ENCODE peak calls at places on chromosomes 2 and 18, in ten cellular contexts. A is tibial nerve, F is breast epithelium, Y is body of pancreas, S is stomach, H is ovary, C is HCT116, B is thyroid gland, O is uterus, N is A549. M is an unnamed sample.

GRCh38 chr2:117745537-117745936 is 69.0 kb upstream of the DDX18 start:
- DNase-seq in N (no peak), F (no peak), S (no peak), H (no peak), B (no peak), Y (no peak), O (no peak), A (no peak), C (no peak), M (no peak)

GRCh38 chr2:183359867-183360266 is 235.6 kb downstream of the NUP35 start:
- DNase-seq in A (no peak), O (no peak), H (no peak), S (no peak), C (peak; percentile 8), Y (no peak), F (no peak), B (no peak), N (no peak), M (no peak)

GRCh38 chr2:54666131-54666637 is 57.3 kb upstream of the EML6 start:
- DNase-seq in O (peak; percentile 69), F (peak; percentile 73), Y (no peak), B (peak; percentile 75), S (peak; percentile 48), A (peak; percentile 52), C (no peak), N (peak; percentile 30), H (peak; percentile 46), M (no peak)

GRCh38 chr2:238860966-238861730 is 13.3 kb downstream of the TWIST2 start:
- DNase-seq in C (no peak), O (peak; percentile 50), B (no peak), Y (no peak), F (no peak), A (no peak), H (no peak), N (no peak), S (no peak), M (no peak)

GRCh38 chr2:17136231-17136630 is 382.0 kb downstream of the RAD51AP2 start:
- DNase-seq in Y (no peak), C (no peak), H (no peak), B (no peak), O (no peak), F (no peak), N (no peak), A (no peak), S (no peak), M (no peak)

GRCh38 chr18:13548106-13548819 is 178.1 kb downstream of the FAM210A start:
- DNase-seq in S (no peak), Y (no peak), H (no peak), A (no peak), B (no peak), F (no peak), N (no peak), C (no peak), O (no peak), M (no peak)

GRCh38 chr2:53475766-53476165 is 291.8 kb upstream of the CHAC2 start:
- DNase-seq in Y (no peak), N (no peak), C (no peak), H (no peak), O (no peak), A (no peak), B (no peak), S (no peak), F (no peak), M (no peak)

GRCh38 chr2:218881744-218882462 is 1.3 kb downstream of the WNT10A start:
- DNase-seq in H (no peak), C (no peak), A (no peak), O (no peak), B (no peak), N (no peak), S (no peak), F (no peak), Y (no peak), M (no peak)

GRCh38 chr2:15846626-15847025 is 93.7 kb upstream of the MYCN start:
- DNase-seq in N (no peak), O (no peak), B (no peak), A (no peak), C (no peak), S (no peak), F (no peak), H (no peak), Y (no peak), M (no peak)

GRCh38 chr18:26656944-26657536 is 108.7 kb upstream of the KCTD1 start:
- DNase-seq in B (peak; percentile 79), C (no peak), N (peak; percentile 48), A (peak; percentile 28), Y (peak; percentile 82), F (peak; percentile 66), S (peak; percentile 85), H (peak; percentile 83), O (peak; percentile 78), M (peak; percentile 66)

GRCh38 chr2:237434916-237435315 is 21.0 kb upstream of the COL6A3 start:
- DNase-seq in B (no peak), S (no peak), H (no peak), N (no peak), F (no peak), O (peak; percentile 68), C (no peak), Y (no peak), A (no peak), M (no peak)

GRCh38 chr2:107320881-107321280 is 434.9 kb upstream of the ST6GAL2 start:
- DNase-seq in F (no peak), A (no peak), S (no peak), Y (no peak), C (no peak), H (no peak), B (no peak), O (no peak), N (no peak), M (no peak)

GRCh38 chr2:207779523-207779922 is 9.8 kb upstream of the FZD5 start:
- DNase-seq in Y (no peak), B (no peak), H (no peak), F (no peak), A (no peak), O (no peak), S (no peak), N (peak; percentile 51), C (no peak), M (no peak)
- H3K27ac ChIP-seq in Y (no peak overlapping the region), B (no peak overlapping the region), H (no peak overlapping the region), F (no peak overlapping the region), A (no peak overlapping the region), O (no peak overlapping the region), S (no peak overlapping the region), N (peak overlapping the region; percentile 40), C (no peak overlapping the region), M (no peak overlapping the region)

GRCh38 chr2:242085941-242086621 is 216.6 kb downstream of the RTP5 start:
- DNase-seq in A (peak; percentile 37), Y (peak; percentile 78), B (no peak), S (peak; percentile 64), N (no peak), F (no peak), C (no peak), O (no peak), H (no peak), M (no peak)

DNA sequence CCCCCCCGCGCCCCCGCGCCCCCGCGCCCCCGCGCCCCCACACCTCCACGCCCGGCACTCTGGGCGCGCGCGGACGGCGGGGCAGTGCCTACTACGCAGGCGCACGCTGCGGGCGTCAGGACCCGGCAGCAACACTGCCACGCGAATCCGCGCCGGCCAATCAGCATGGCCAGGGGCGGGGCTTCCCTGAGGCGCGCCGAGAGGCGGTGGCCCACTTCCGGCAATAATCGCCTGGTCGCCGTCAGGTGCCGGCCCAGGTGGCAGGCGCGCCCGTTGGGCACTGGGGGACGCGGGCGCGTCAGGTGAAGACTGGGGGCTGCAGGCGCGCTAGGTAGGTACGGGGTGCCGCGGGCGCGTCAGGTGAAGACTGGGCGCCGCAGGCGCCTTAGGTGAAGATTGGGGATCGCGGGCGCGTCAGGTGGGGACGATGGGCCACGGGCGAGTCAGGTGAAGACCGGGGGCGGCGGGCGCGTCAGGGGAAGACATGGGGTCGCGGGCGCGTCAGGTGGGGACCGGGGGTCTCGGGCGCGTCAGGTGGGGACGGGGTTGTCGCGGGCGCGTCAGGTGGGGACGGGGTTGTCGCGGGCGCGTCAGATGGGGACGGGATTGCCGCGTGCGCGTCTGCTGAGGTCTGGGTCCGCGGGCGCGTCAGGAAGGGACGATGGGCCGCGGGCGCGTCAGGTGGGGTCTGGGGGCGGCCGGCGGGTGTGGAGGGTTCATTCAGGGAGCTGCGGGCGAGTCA is 219.1 kb downstream of the RTP5 start:
- DNase-seq in N (peak; percentile 88), O (peak; percentile 90), Y (peak; percentile 95), H (peak; percentile 92), F (peak; percentile 89), A (peak; percentile 81), S (peak; percentile 96), B (peak; percentile 95), C (peak; percentile 58), M (peak; percentile 99)
- TF ChIP-seq POLR2A in N (no peak), O (peak; percentile 59), Y (peak; percentile 76), H (no peak), F (no peak), A (peak; percentile 72), S (no peak), B (no peak), C (no peak), M (peak; percentile 47)

GRCh38 chr2:97998431-97998830 is 2.7 kb upstream of the TMEM131 start:
- DNase-seq in Y (no peak), C (no peak), A (no peak), S (no peak), B (no peak), H (no peak), F (no peak), N (no peak), O (no peak), M (no peak)
- H3K27ac ChIP-seq in Y (no peak overlapping the region), C (no peak overlapping the region), A (no peak overlapping the region), S (no peak overlapping the region), B (no peak overlapping the region), H (no peak overlapping the region), F (no peak overlapping the region), N (no peak overlapping the region), O (no peak overlapping the region), M (no peak overlapping the region)

DNA sequence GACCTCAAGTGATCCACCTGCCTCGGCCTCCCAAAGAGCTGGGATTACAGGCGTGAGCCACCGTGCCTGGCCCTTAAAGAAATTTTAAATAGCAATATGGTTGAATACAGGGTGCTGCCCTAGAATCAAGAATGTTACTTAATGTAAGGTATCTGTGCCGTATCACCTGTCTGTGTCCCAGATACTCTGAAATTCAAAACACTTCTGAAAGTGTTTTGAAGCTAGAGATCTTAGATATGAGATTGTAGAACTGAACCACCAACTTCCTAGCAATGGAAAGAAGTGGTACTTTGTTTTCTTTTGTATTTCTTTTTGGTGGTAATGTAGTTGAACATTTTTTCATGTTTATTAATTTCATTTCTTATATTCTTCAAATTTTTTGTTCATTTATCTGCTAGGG is 13.0 kb downstream of the PTPN4 start:
- DNase-seq in B (no peak), N (no peak), C (no peak), F (no peak), O (no peak), A (no peak), H (no peak), Y (no peak), S (no peak), M (no peak)
- TF ChIP-seq POLR2A in B (no peak), N (no peak), C (no peak), F (no peak), O (no peak), A (no peak), H (no peak), Y (no peak), S (no peak), M (no peak)

DNA sequence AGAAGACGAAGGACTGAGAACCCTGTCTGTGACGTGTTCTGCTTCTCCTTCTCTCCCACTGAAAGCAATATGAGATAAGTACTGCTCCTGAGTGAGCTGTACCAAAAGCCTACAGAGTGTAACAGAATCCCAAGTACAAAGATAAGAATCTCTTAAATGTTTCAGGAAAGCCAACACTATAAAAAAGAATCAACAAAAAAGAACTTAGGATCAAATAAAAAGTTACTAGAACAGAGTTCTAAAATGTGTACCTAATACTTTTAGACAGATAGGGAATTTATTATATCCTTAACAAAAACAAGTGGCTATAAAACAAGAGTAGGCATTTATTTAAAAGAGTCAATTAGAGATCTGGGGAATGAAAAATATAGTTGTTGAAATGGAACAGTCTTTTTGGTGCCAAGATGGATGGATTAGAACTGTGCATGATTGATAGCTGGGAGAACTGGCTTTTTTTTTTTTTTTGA is 49.0 kb downstream of the NCOA1 start:
- DNase-seq in C (no peak), S (no peak), F (no peak), O (no peak), N (no peak), Y (no peak), H (no peak), B (no peak), A (no peak), M (no peak)
- H3K27ac ChIP-seq in C (no peak overlapping the region), S (no peak overlapping the region), F (no peak overlapping the region), O (no peak overlapping the region), N (no peak overlapping the region), Y (no peak overlapping the region), H (no peak overlapping the region), B (no peak overlapping the region), A (no peak overlapping the region), M (no peak overlapping the region)

M was measured in upper lobe of left lung.